ENCODE peak calls at places on chromosomes 12 and 14, in four cellular contexts. V is HepG2, U is GM12878, A is K562. X is an unnamed sample.

GRCh38 chr12:133080051-133080618 is 588 bp upstream of the ZNF140 start:
- DNase-seq in V (peak), U (peak), A (peak), X (peak)

GRCh38 chr14:39023939-39024871 is 78.8 kb downstream of the SEC23A start:
- DNase-seq in V (peak), U (no peak), A (no peak), X (no peak)

GRCh38 chr14:77325746-77326094 is 4.9 kb downstream of the GSTZ1 start:
- DNase-seq in V (peak), U (no peak), A (no peak), X (no peak)

GRCh38 chr14:103679351-103679750 is 35.9 kb downstream of the XRCC3 start:
- DNase-seq in V (peak), U (peak), A (no peak), X (peak)

GRCh38 chr14:20681348-20682126 is 2.8 kb upstream of the RNASE4 start:
- DNase-seq in V (peak), U (peak), A (peak), X (peak)

GRCh38 chr14:65431951-65432350 is 19.4 kb downstream of the FUT8 start:
- DNase-seq in V (no peak), U (no peak), A (no peak), X (no peak)

GRCh38 chr12:38399711-38400205 is 83.2 kb downstream of the ALG10B start:
- DNase-seq in V (no peak), U (no peak), A (no peak), X (no peak)

GRCh38 chr14:77547512-77547911 is 48.9 kb upstream of the ISM2 start:
- DNase-seq in V (no peak), U (no peak), A (no peak), X (no peak)

GRCh38 chr12:57743769-57744168 is 1.1 kb upstream of the TSPAN31 start:
- DNase-seq in V (no peak), U (no peak), A (no peak), X (no peak)

GRCh38 chr12:2642176-2642892 is 152.4 kb upstream of the FKBP4 start:
- DNase-seq in V (no peak), U (no peak), A (no peak), X (no peak)

GRCh38 chr12:754871-755562 is 2.6 kb downstream of the WNK1 start:
- DNase-seq in V (peak), U (no peak), A (peak), X (peak)

GRCh38 chr12:98416845-98417244 is 98.5 kb upstream of the TMPO start:
- DNase-seq in V (no peak), U (no peak), A (no peak), X (peak)

GRCh38 chr12:91326043-91327027 is 143.7 kb upstream of the DCN start:
- DNase-seq in V (peak), U (no peak), A (peak), X (peak)

GRCh38 chr14:77375973-77376372 is 921 bp downstream of the TMED8 start:
- DNase-seq in V (no peak), U (no peak), A (no peak), X (no peak)

GRCh38 chr14:59343585-59343984 is 121.6 kb downstream of the GPR135 start:
- DNase-seq in V (no peak), U (no peak), A (no peak), X (no peak)

GRCh38 chr14:63200035-63200740 is 4.1 kb upstream of the RHOJ start:
- DNase-seq in V (no peak), U (no peak), A (no peak), X (no peak)

GRCh38 chr14:61662437-61663311 is 32.6 kb upstream of the HIF1A start:
- DNase-seq in V (peak), U (peak), A (peak), X (peak)

GRCh38 chr14:51023964-51024363 is 70.9 kb downstream of the TRIM9 start:
- DNase-seq in V (no peak), U (no peak), A (no peak), X (no peak)

GRCh38 chr12:12784116-12784515 is 1.3 kb upstream of the APOLD1 start:
- DNase-seq in V (no peak), U (no peak), A (no peak), X (no peak)

GRCh38 chr12:115988629-115989563 is 288.6 kb downstream of the MED13L start:
- DNase-seq in V (no peak), U (no peak), A (no peak), X (no peak)

GRCh38 chr12:118358607-118359540 is 13.8 kb downstream of the TAOK3 start:
- DNase-seq in V (no peak), U (no peak), A (no peak), X (no peak)

GRCh38 chr12:3102721-3103410 is 25.7 kb downstream of the TSPAN9 start:
- DNase-seq in V (no peak), U (no peak), A (no peak), X (no peak)

GRCh38 chr14:94904636-94905035 is 134.7 kb upstream of the GSC start:
- DNase-seq in V (no peak), U (no peak), A (no peak), X (no peak)

GRCh38 chr14:54785778-54786160 is 116.9 kb downstream of the GCH1 start:
- DNase-seq in V (no peak), U (no peak), A (no peak), X (no peak)

GRCh38 chr14:38964630-38965029 is 138.4 kb downstream of the SEC23A start:
- DNase-seq in V (peak), U (no peak), A (no peak), X (no peak)

GRCh38 chr12:89856431-89856830 is 147.8 kb upstream of the ATP2B1 start:
- DNase-seq in V (no peak), U (peak), A (no peak), X (no peak)

GRCh38 chr12:127773520-127773919 is 493.4 kb upstream of the TMEM132C start:
- DNase-seq in V (peak), U (no peak), A (no peak), X (no peak)

GRCh38 chr14:73723411-73723798 is 9.2 kb upstream of the PNMA1 start:
- DNase-seq in V (no peak), U (no peak), A (no peak), X (no peak)

GRCh38 chr14:56118611-56119181 is 485 bp downstream of the PELI2 start:
- DNase-seq in V (no peak), U (no peak), A (peak), X (peak)

GRCh38 chr14:100402631-100403030 is 79.5 kb downstream of the SLC25A47 start:
- DNase-seq in V (no peak), U (no peak), A (no peak), X (no peak)

GRCh38 chr12:105658389-105658788 is 327.9 kb downstream of the C12orf75 start:
- DNase-seq in V (no peak), U (no peak), A (no peak), X (no peak)

GRCh38 chr14:100239840-100240724 is 1.1 kb downstream of the YY1 start:
- DNase-seq in V (peak), U (no peak), A (peak), X (peak)

GRCh38 chr12:112879191-112879705 is 27.5 kb upstream of the OAS1 start:
- DNase-seq in V (no peak), U (no peak), A (no peak), X (no peak)
- TF ChIP-seq FOXM1 in V (no peak), U (no peak), A (no peak), X (no peak)

GRCh38 chr12:49189731-49190314 is 943 bp upstream of the TUBA1A start:
- DNase-seq in V (no peak), U (no peak), A (no peak), X (no peak)
- TF ChIP-seq RAD21 in V (no peak), U (no peak), A (no peak), X (no peak)

GRCh38 chr12:111247083-111247783 is 121.7 kb downstream of the PHETA1 start:
- DNase-seq in V (no peak), U (no peak), A (no peak), X (no peak)

GRCh38 chr12:111250251-111250881 is 118.5 kb downstream of the PHETA1 start:
- DNase-seq in V (no peak), U (no peak), A (no peak), X (peak)

GRCh38 chr12:111248981-111249380 is 119.9 kb downstream of the PHETA1 start:
- DNase-seq in V (no peak), U (no peak), A (no peak), X (peak)

GRCh38 chr12:111246477-111247011 is 122.4 kb downstream of the PHETA1 start:
- DNase-seq in V (no peak), U (no peak), A (no peak), X (no peak)

GRCh38 chr12:111248221-111248620 is 120.7 kb downstream of the PHETA1 start:
- DNase-seq in V (no peak), U (no peak), A (no peak), X (peak)
- TF ChIP-seq FOXM1 in V (no peak), U (no peak), A (no peak), X (no peak)

DNA sequence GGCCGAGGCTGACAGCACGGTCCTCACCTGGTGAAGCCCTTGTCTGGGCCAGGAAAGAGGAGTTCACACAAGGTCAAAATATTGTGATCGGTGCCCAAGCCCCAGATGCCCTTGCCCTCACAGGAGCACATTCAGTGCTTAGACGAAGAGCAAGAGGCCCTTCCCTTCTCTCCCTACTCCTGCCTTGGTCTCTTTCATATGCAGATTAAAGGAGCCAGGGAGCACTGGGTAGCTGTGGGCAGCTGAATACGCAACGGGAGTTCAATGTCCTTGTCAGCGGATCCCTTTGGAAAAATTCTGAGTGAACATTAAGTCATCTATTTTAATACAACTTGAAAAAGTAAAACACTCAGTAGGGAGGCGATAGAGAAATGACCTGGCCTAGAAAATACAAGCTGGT is 1489.4 kb downstream of the AACS start:
- DNase-seq in V (no peak), U (no peak), A (no peak), X (no peak)
- TF ChIP-seq RAD21 in V (no peak), U (no peak), A (no peak), X (no peak)

GRCh38 chr12:30546121-30546520 is 149.5 kb downstream of the IPO8 start:
- DNase-seq in V (peak), U (no peak), A (no peak), X (no peak)
- TF ChIP-seq FOXM1 in V (no peak), U (no peak), A (no peak), X (no peak)

DNA sequence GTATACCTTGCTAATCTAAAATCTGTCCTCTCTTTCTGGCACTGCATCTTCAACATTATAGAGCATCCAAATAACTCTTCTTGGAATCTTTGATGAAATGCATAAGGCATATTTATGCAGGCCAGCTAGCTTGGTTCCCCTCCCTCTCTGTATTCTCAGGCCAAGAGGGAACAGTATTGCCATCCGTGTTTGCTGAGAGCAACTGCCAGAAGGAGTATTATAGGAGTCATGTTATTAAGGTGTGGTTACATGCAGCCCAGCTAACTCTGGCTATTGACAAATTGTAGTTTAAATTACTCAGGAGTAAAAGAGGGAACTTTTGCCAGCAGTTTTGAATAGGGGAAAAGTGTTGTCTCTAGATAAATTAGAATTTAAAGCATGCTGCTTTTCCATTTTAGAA is 309.3 kb upstream of the E2F7 start:
- DNase-seq in V (no peak), U (no peak), A (no peak), X (no peak)
- TF ChIP-seq RAD21 in V (no peak), U (no peak), A (no peak), X (no peak)

GRCh38 chr12:49059063-49059384 is 1.6 kb downstream of the KMT2D start:
- DNase-seq in V (no peak), U (no peak), A (peak), X (peak)

GRCh38 chr12:49058366-49059062 is 2.1 kb downstream of the KMT2D start:
- DNase-seq in V (no peak), U (no peak), A (peak), X (peak)

GRCh38 chr12:49061157-49061650 is 610 bp upstream of the KMT2D start:
- DNase-seq in V (no peak), U (no peak), A (no peak), X (no peak)

GRCh38 chr12:49060237-49061156 is at the start of gene KMT2D:
- DNase-seq in V (peak), U (peak), A (peak), X (peak)

GRCh38 chr12:49059385-49060232 is 985 bp downstream of the KMT2D start:
- DNase-seq in V (no peak), U (no peak), A (no peak), X (no peak)
- TF ChIP-seq FOXM1 in V (no peak), U (no peak), A (no peak), X (no peak)

GRCh38 chr12:76183459-76184186 is 99.1 kb upstream of the NAP1L1 start:
- DNase-seq in V (peak), U (peak), A (peak), X (no peak)
- TF ChIP-seq RAD21 in V (no peak), U (no peak), A (no peak), X (no peak)

GRCh38 chr14:45251912-45252311 is 1.1 kb downstream of the MIS18BP1 start:
- DNase-seq in V (peak), U (peak), A (no peak), X (peak)

GRCh38 chr14:45253754-45254300 is 825 bp upstream of the MIS18BP1 start:
- DNase-seq in V (no peak), U (no peak), A (no peak), X (no peak)

GRCh38 chr14:45253070-45253753 is at the start of gene MIS18BP1:
- DNase-seq in V (peak), U (peak), A (peak), X (peak)

GRCh38 chr14:45254771-45255170 is 1.8 kb upstream of the MIS18BP1 start:
- DNase-seq in V (no peak), U (no peak), A (no peak), X (no peak)

GRCh38 chr14:45252356-45253069 is 489 bp downstream of the MIS18BP1 start:
- DNase-seq in V (no peak), U (no peak), A (no peak), X (peak)
- TF ChIP-seq FOXM1 in V (no peak), U (no peak), A (no peak), X (no peak)

DNA sequence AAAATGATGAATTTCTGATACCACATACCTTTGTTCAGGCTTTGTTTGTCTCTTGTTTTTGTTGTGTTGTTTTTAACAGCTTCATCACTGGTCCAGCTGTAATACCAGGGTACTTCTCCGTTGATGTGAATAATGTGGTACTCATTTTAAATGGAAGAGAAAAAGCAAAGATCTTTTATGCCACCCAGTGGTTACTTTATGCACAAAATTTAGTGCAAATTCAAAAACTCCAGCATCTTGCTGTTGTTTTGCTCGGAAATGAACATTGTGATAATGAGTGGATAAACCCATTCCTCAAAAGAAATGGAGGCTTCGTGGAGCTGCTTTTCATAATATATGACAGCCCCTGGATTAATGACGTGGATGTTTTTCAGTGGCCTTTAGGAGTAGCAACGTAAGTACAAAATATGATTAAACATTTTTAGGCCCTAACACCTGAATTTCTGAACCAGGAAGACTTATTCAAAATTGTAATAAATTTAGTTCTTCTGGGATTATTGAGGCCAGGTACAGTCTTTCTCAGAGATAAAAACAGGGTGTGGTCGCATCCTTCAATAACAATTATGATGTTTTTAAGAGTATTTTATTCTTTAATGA is 22.4 kb downstream of the RXYLT1 start:
- DNase-seq in V (no peak), U (no peak), A (no peak), X (peak)
- TF ChIP-seq RAD21 in V (peak), U (peak), A (peak), X (peak)

X was measured in SK-N-SH.